ENCODE peak calls at places on chromosomes 6 and 20, in nine cellular contexts. I is A673, A is fibroblast of the aortic adventitia, Y is OCI-LY7, D is bronchial epithelial cell, W is mammary epithelial cell, O is AG04450, S is choroid plexus epithelial cell, J is IMR-90. M is an unnamed sample.

GRCh38 chr20:34065260-34065659 is 46.8 kb downstream of the EIF2S2 start:
- DNase-seq in I (no peak), A (peak; percentile 84), Y (no peak), D (peak; percentile 66), W (peak; percentile 47), O (peak; percentile 56), S (peak; percentile 55), J (peak; percentile 88), M (no peak)

GRCh38 chr20:46850416-46850815 is 44.2 kb upstream of the EYA2 start:
- DNase-seq in I (no peak), A (no peak), Y (no peak), D (no peak), W (no peak), O (no peak), S (no peak), J (no peak), M (no peak)

GRCh38 chr20:25090492-25091429 is 8.8 kb upstream of the VSX1 start:
- DNase-seq in I (no peak), A (no peak), Y (peak; percentile 54), D (no peak), W (no peak), O (no peak), S (no peak), J (no peak), M (no peak)

GRCh38 chr6:111068116-111068897 is 19.0 kb upstream of the SLC16A10 start:
- DNase-seq in I (no peak), A (no peak), Y (no peak), D (no peak), W (no peak), O (no peak), S (no peak), J (no peak), M (no peak)

GRCh38 chr6:157106487-157106886 is 216.8 kb downstream of the TMEM242 start:
- DNase-seq in I (no peak), A (peak; percentile 42), Y (no peak), D (peak; percentile 93), W (peak; percentile 75), O (no peak), S (peak; percentile 54), J (peak; percentile 78), M (no peak)

GRCh38 chr6:30679765-30680535 is 6.5 kb downstream of the PPP1R18 start:
- DNase-seq in I (no peak), A (no peak), Y (peak; percentile 24), D (no peak), W (no peak), O (no peak), S (no peak), J (no peak), M (no peak)

GRCh38 chr6:33113720-33114119 is 37.9 kb downstream of the HLA-DPB1 start:
- DNase-seq in I (no peak), A (no peak), Y (no peak), D (no peak), W (no peak), O (no peak), S (no peak), J (no peak), M (no peak)

GRCh38 chr20:25050082-25050481 is 7.9 kb downstream of the ACSS1 start:
- DNase-seq in I (no peak), A (no peak), Y (no peak), D (no peak), W (no peak), O (no peak), S (no peak), J (no peak), M (no peak)

GRCh38 chr20:15359056-15359455 is 1021.6 kb upstream of the FLRT3 start:
- DNase-seq in I (no peak), A (no peak), Y (no peak), D (peak; percentile 84), W (peak; percentile 63), O (no peak), S (peak; percentile 5), J (peak; percentile 3), M (no peak)

DNA sequence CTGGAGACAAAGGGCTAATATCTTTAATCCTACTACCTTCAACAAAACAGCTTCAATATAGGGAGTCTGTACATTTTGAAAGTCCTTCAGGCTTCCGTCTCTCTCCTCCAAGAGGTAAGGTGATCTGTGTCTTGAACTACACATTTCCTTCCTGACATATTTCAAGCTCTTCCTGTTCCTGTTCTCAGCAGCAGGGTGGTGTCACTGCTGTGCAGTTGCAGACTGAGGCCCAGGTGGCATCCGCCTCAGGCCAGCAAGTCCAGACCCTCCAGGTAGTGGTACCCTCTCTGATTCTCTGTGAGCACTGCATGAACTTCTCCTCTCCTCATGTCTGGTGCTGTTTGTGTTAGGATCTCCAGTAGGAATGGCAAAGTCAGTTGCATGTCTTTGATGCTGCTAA is 7.8 kb downstream of the NFYA start:
- DNase-seq in I (no peak), A (no peak), Y (peak; percentile 67), D (no peak), W (no peak), O (no peak), S (no peak), J (no peak), M (no peak)
- H3K4me3 ChIP-seq in I (no peak overlapping the region), A (no peak overlapping the region), Y (peak overlapping the region; percentile 38), D (no peak overlapping the region), W (no peak overlapping the region), O (no peak overlapping the region), S (no peak overlapping the region), J (no peak overlapping the region), M (no peak overlapping the region)

GRCh38 chr6:27472182-27472616 is 706 bp downstream of the ZNF184 start:
- DNase-seq in I (peak; percentile 81), A (peak; percentile 75), Y (peak; percentile 78), D (peak; percentile 68), W (peak; percentile 70), O (peak; percentile 41), S (peak; percentile 67), J (peak; percentile 87), M (no peak)
- TF ChIP-seq CTCF in I (peak; percentile 8), A (no peak), Y (no peak), D (no peak), W (no peak), O (no peak), S (peak; percentile 18), J (no peak), M (no peak)

DNA sequence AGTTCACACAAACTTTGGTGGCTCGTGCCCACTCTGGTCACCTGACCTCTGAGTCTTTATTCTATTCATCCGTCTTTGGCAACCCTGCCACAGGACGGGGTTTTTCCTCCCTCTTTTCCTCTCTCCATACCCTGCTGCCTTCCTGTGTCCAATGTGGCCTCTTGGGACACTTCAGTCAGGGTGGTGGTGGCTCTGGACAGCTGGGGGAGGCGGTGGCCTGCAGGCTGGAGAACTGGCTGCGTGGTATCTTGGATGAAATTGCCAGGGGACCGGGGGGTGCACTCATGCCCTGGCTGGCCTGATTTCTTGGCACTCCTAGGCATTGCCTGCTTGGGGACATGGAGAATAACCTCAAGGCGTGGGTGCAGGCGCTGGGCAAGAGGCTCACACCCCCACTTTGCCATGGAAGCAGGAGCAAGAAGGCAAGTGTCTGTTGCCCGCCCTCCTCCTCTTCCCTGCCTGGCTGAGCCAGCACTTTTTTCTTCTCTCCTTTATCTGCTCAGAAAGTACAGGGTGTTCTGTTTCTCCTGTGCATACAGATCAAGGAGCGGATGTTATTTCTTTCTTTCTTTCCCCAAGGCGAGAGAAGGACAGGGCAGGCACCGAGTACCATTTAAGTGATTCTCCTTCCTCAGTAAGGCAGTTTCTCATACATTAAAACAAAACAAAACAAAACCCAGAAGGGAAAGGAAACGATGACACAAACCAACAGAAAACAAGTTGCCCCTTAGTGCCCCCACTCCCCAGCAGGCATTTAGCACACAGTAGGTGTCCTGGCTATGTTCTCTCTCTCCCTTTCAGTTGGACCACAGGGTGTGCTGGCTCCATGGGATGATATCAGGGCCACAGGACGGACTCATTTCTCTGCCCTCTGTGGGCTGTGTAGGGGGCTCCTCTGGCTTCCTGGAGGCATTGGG is 155.5 kb upstream of the RNF24 start:
- DNase-seq in I (no peak), A (no peak), Y (no peak), D (no peak), W (no peak), O (no peak), S (peak; percentile 73), J (no peak), M (no peak)
- H3K4me3 ChIP-seq in I (peak overlapping the region; percentile 6), A (no peak overlapping the region), Y (no peak overlapping the region), D (no peak overlapping the region), W (no peak overlapping the region), O (no peak overlapping the region), S (peak overlapping the region; percentile 70), J (no peak overlapping the region), M (peak overlapping the region; percentile 69)

GRCh38 chr20:51378171-51378928 is 164.2 kb downstream of the NFATC2 start:
- DNase-seq in I (peak; percentile 53), A (no peak), Y (no peak), D (no peak), W (no peak), O (no peak), S (no peak), J (no peak), M (no peak)
- TF ChIP-seq CTCF in I (peak; percentile 56), A (no peak), Y (peak; percentile 61), D (peak; percentile 13), W (no peak), O (no peak), S (peak; percentile 29), J (peak; percentile 24), M (peak; percentile 12)